ENCODE peak calls at places on chromosome X, in six cellular contexts. One of them, this sample, is unnamed.
A peak's percentile ranks its signal among the peaks of the same experiment; 100 is the strongest.

GRCh38 chrX:69060631-69061408 is 104.4 kb downstream of the PJA1 start:
- DNase-seq in RWPE2: no peak
- DNase-seq in H9: peak; percentile 51
- DNase-seq in lower leg skin: no peak
- DNase-seq in RWPE1: peak; percentile 25
- DNase-seq in dorsolateral prefrontal cortex: no peak
- DNase-seq in this sample: peak; percentile 23

GRCh38 chrX:54817220-54817820 is 9.8 kb downstream of the MAGED2 start:
- DNase-seq in RWPE2: no peak
- DNase-seq in H9: no peak
- DNase-seq in lower leg skin: no peak
- DNase-seq in RWPE1: no peak
- DNase-seq in dorsolateral prefrontal cortex: no peak
- DNase-seq in this sample: no peak

GRCh38 chrX:151984328-151984727 is 9.9 kb upstream of the GABRE start:
- DNase-seq in RWPE2: no peak
- DNase-seq in H9: no peak
- DNase-seq in lower leg skin: no peak
- DNase-seq in RWPE1: peak; percentile 61
- DNase-seq in dorsolateral prefrontal cortex: no peak
- DNase-seq in this sample: no peak

GRCh38 chrX:145729635-145730034 is 88.0 kb upstream of the SLITRK2 start:
- DNase-seq in RWPE2: no peak
- DNase-seq in H9: no peak
- DNase-seq in lower leg skin: no peak
- DNase-seq in RWPE1: peak; percentile 5
- DNase-seq in dorsolateral prefrontal cortex: peak; percentile 70
- DNase-seq in this sample: no peak

GRCh38 chrX:44344194-44344593 is 722 bp upstream of the EFHC2 start:
- DNase-seq in RWPE2: no peak
- DNase-seq in H9: peak; percentile 29
- DNase-seq in lower leg skin: peak; percentile 14
- DNase-seq in RWPE1: no peak
- DNase-seq in dorsolateral prefrontal cortex: no peak
- DNase-seq in this sample: no peak

GRCh38 chrX:45803383-45803921 is 602.8 kb upstream of the DIPK2B start:
- DNase-seq in RWPE2: no peak
- DNase-seq in H9: no peak
- DNase-seq in lower leg skin: no peak
- DNase-seq in RWPE1: peak; percentile 56
- DNase-seq in dorsolateral prefrontal cortex: no peak
- DNase-seq in this sample: no peak

GRCh38 chrX:19739683-19740082 is 147.7 kb downstream of the SH3KBP1 start:
- DNase-seq in RWPE2: no peak
- DNase-seq in H9: peak; percentile 59
- DNase-seq in lower leg skin: peak; percentile 19
- DNase-seq in RWPE1: peak; percentile 63
- DNase-seq in dorsolateral prefrontal cortex: peak; percentile 31
- DNase-seq in this sample: no peak

GRCh38 chrX:39196192-39197102 is 395.2 kb downstream of the MID1IP1 start:
- DNase-seq in RWPE2: no peak
- DNase-seq in H9: no peak
- DNase-seq in lower leg skin: no peak
- DNase-seq in RWPE1: peak; percentile 28
- DNase-seq in dorsolateral prefrontal cortex: no peak
- DNase-seq in this sample: no peak

GRCh38 chrX:126658447-126658846 is 105.8 kb upstream of the DCAF12L1 start:
- DNase-seq in RWPE2: no peak
- DNase-seq in H9: no peak
- DNase-seq in lower leg skin: no peak
- DNase-seq in RWPE1: peak; percentile 16
- DNase-seq in dorsolateral prefrontal cortex: no peak
- DNase-seq in this sample: no peak

GRCh38 chrX:67725471-67725870 is 181.7 kb downstream of the AR start:
- DNase-seq in RWPE2: no peak
- DNase-seq in H9: no peak
- DNase-seq in lower leg skin: no peak
- DNase-seq in RWPE1: no peak
- DNase-seq in dorsolateral prefrontal cortex: no peak
- DNase-seq in this sample: no peak

GRCh38 chrX:145178268-145178667 is 69.0 kb upstream of the SPANXN1 start:
- DNase-seq in RWPE2: no peak
- DNase-seq in H9: no peak
- DNase-seq in lower leg skin: no peak
- DNase-seq in RWPE1: peak; percentile 1
- DNase-seq in dorsolateral prefrontal cortex: no peak
- DNase-seq in this sample: no peak

GRCh38 chrX:31266172-31267076 is 194.6 kb upstream of the FTHL17 start:
- DNase-seq in RWPE2: peak; percentile 31
- DNase-seq in H9: peak; percentile 58
- DNase-seq in lower leg skin: peak; percentile 14
- DNase-seq in RWPE1: peak; percentile 50
- DNase-seq in dorsolateral prefrontal cortex: peak; percentile 31
- DNase-seq in this sample: no peak

GRCh38 chrX:14697453-14697852 is 168.1 kb downstream of the GLRA2 start:
- DNase-seq in RWPE2: no peak
- DNase-seq in H9: peak; percentile 47
- DNase-seq in lower leg skin: peak; percentile 11
- DNase-seq in RWPE1: peak; percentile 4
- DNase-seq in dorsolateral prefrontal cortex: no peak
- DNase-seq in this sample: no peak

GRCh38 chrX:154592505-154592904 is 7.6 kb downstream of the CTAG1A start:
- DNase-seq in RWPE2: no peak
- DNase-seq in H9: no peak
- DNase-seq in lower leg skin: no peak
- DNase-seq in RWPE1: no peak
- DNase-seq in dorsolateral prefrontal cortex: no peak
- DNase-seq in this sample: no peak

GRCh38 chrX:101619336-101619735 is 1.5 kb upstream of the ARMCX6 start:
- DNase-seq in RWPE2: no peak
- DNase-seq in H9: peak; percentile 67
- DNase-seq in lower leg skin: no peak
- DNase-seq in RWPE1: no peak
- DNase-seq in dorsolateral prefrontal cortex: no peak
- DNase-seq in this sample: no peak

GRCh38 chrX:153055827-153056748 is at the start of gene PNMA3:
- DNase-seq in RWPE2: no peak
- DNase-seq in H9: peak; percentile 35
- DNase-seq in lower leg skin: no peak
- DNase-seq in RWPE1: no peak
- DNase-seq in dorsolateral prefrontal cortex: no peak
- DNase-seq in this sample: no peak

GRCh38 chrX:38489341-38489740 is 72.0 kb upstream of the TSPAN7 start:
- DNase-seq in RWPE2: no peak
- DNase-seq in H9: no peak
- DNase-seq in lower leg skin: no peak
- DNase-seq in RWPE1: no peak
- DNase-seq in dorsolateral prefrontal cortex: no peak
- DNase-seq in this sample: no peak

GRCh38 chrX:28649541-28649940 is 62.3 kb downstream of the IL1RAPL1 start:
- DNase-seq in RWPE2: no peak
- DNase-seq in H9: no peak
- DNase-seq in lower leg skin: no peak
- DNase-seq in RWPE1: no peak
- DNase-seq in dorsolateral prefrontal cortex: no peak
- DNase-seq in this sample: no peak

GRCh38 chrX:38701073-38701472 is 100.2 kb upstream of the MID1IP1 start:
- DNase-seq in RWPE2: no peak
- DNase-seq in H9: no peak
- DNase-seq in lower leg skin: no peak
- DNase-seq in RWPE1: no peak
- DNase-seq in dorsolateral prefrontal cortex: no peak
- DNase-seq in this sample: no peak

GRCh38 chrX:112512509-112512908 is 167.2 kb downstream of the LHFPL1 start:
- DNase-seq in RWPE2: no peak
- DNase-seq in H9: peak; percentile 33
- DNase-seq in lower leg skin: no peak
- DNase-seq in RWPE1: no peak
- DNase-seq in dorsolateral prefrontal cortex: no peak
- DNase-seq in this sample: no peak

GRCh38 chrX:3567681-3568080 is 145.8 kb downstream of the PRKX start:
- DNase-seq in RWPE2: no peak
- DNase-seq in H9: no peak
- DNase-seq in lower leg skin: no peak
- DNase-seq in RWPE1: no peak
- DNase-seq in dorsolateral prefrontal cortex: no peak
- DNase-seq in this sample: no peak

GRCh38 chrX:27924718-27925117 is 56.5 kb downstream of the DCAF8L1 start:
- DNase-seq in RWPE2: no peak
- DNase-seq in H9: no peak
- DNase-seq in lower leg skin: no peak
- DNase-seq in RWPE1: no peak
- DNase-seq in dorsolateral prefrontal cortex: no peak
- DNase-seq in this sample: no peak

GRCh38 chrX:8036914-8037313 is 109.7 kb upstream of the PNPLA4 start:
- DNase-seq in RWPE2: no peak
- DNase-seq in H9: no peak
- DNase-seq in lower leg skin: no peak
- DNase-seq in RWPE1: no peak
- DNase-seq in dorsolateral prefrontal cortex: no peak
- DNase-seq in this sample: no peak

GRCh38 chrX:153490217-153490616 is 4.6 kb upstream of the BGN start:
- DNase-seq in RWPE2: no peak
- DNase-seq in H9: no peak
- DNase-seq in lower leg skin: no peak
- DNase-seq in RWPE1: peak; percentile 41
- DNase-seq in dorsolateral prefrontal cortex: no peak
- DNase-seq in this sample: no peak

GRCh38 chrX:46653482-46653881 is 79.9 kb downstream of the CHST7 start:
- DNase-seq in RWPE2: no peak
- DNase-seq in H9: peak; percentile 63
- DNase-seq in lower leg skin: no peak
- DNase-seq in RWPE1: no peak
- DNase-seq in dorsolateral prefrontal cortex: no peak
- DNase-seq in this sample: no peak

GRCh38 chrX:84907324-84907946 is 96.2 kb upstream of the APOOL start:
- DNase-seq in RWPE2: no peak
- DNase-seq in H9: no peak
- DNase-seq in lower leg skin: no peak
- DNase-seq in RWPE1: peak; percentile 0
- DNase-seq in dorsolateral prefrontal cortex: no peak
- DNase-seq in this sample: no peak
- TF ChIP-seq CTCF in RWPE2: peak; percentile 35
- TF ChIP-seq CTCF in H9: peak; percentile 57
- TF ChIP-seq CTCF in lower leg skin: no peak
- TF ChIP-seq CTCF in RWPE1: no peak
- TF ChIP-seq CTCF in dorsolateral prefrontal cortex: peak; percentile 24
- TF ChIP-seq CTCF in this sample: no peak

DNA sequence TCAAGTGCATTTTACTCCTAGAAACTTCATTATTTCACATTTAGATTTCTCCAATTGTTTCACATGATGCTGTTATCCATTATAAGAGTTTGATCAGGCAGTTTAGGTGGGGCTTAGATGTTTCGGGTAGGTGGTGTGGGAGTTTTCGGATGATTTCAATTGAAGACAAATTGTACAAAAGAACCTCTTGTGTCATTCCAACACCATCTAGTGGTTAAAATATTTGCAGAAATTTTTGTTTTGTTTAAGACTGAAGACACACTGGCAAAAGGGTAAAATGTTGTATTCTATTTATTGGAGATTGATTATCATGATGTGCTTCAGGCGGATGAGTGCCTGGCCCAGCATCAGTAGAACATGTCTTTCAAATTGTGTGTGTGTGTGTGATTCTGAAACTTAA is 212.7 kb downstream of the SH3BGRL start:
- DNase-seq in RWPE2: no peak
- DNase-seq in H9: no peak
- DNase-seq in lower leg skin: no peak
- DNase-seq in RWPE1: no peak
- DNase-seq in dorsolateral prefrontal cortex: no peak
- DNase-seq in this sample: no peak
- TF ChIP-seq CTCF in RWPE2: peak; percentile 8
- TF ChIP-seq CTCF in H9: no peak
- TF ChIP-seq CTCF in lower leg skin: no peak
- TF ChIP-seq CTCF in RWPE1: no peak
- TF ChIP-seq CTCF in dorsolateral prefrontal cortex: no peak
- TF ChIP-seq CTCF in this sample: no peak

GRCh38 chrX:40539214-40540142 is 41.3 kb upstream of the ATP6AP2 start:
- DNase-seq in RWPE2: no peak
- DNase-seq in H9: peak; percentile 86
- DNase-seq in lower leg skin: peak; percentile 30
- DNase-seq in RWPE1: no peak
- DNase-seq in dorsolateral prefrontal cortex: peak; percentile 12
- DNase-seq in this sample: peak; percentile 23
- TF ChIP-seq CTCF in RWPE2: no peak
- TF ChIP-seq CTCF in H9: peak; percentile 68
- TF ChIP-seq CTCF in lower leg skin: no peak
- TF ChIP-seq CTCF in RWPE1: no peak
- TF ChIP-seq CTCF in dorsolateral prefrontal cortex: no peak
- TF ChIP-seq CTCF in this sample: no peak

GRCh38 chrX:139832728-139833309 is 100.0 kb downstream of the ATP11C start:
- DNase-seq in RWPE2: no peak
- DNase-seq in H9: no peak
- DNase-seq in lower leg skin: no peak
- DNase-seq in RWPE1: no peak
- DNase-seq in dorsolateral prefrontal cortex: no peak
- DNase-seq in this sample: no peak

GRCh38 chrX:139834879-139835278 is 98.0 kb downstream of the ATP11C start:
- DNase-seq in RWPE2: no peak
- DNase-seq in H9: no peak
- DNase-seq in lower leg skin: no peak
- DNase-seq in RWPE1: no peak
- DNase-seq in dorsolateral prefrontal cortex: no peak
- DNase-seq in this sample: no peak

GRCh38 chrX:139828830-139829229 is 104.0 kb downstream of the ATP11C start:
- DNase-seq in RWPE2: no peak
- DNase-seq in H9: no peak
- DNase-seq in lower leg skin: no peak
- DNase-seq in RWPE1: no peak
- DNase-seq in dorsolateral prefrontal cortex: no peak
- DNase-seq in this sample: no peak

GRCh38 chrX:139831017-139831416 is 101.8 kb downstream of the ATP11C start:
- DNase-seq in RWPE2: no peak
- DNase-seq in H9: no peak
- DNase-seq in lower leg skin: no peak
- DNase-seq in RWPE1: no peak
- DNase-seq in dorsolateral prefrontal cortex: no peak
- DNase-seq in this sample: no peak

DNA sequence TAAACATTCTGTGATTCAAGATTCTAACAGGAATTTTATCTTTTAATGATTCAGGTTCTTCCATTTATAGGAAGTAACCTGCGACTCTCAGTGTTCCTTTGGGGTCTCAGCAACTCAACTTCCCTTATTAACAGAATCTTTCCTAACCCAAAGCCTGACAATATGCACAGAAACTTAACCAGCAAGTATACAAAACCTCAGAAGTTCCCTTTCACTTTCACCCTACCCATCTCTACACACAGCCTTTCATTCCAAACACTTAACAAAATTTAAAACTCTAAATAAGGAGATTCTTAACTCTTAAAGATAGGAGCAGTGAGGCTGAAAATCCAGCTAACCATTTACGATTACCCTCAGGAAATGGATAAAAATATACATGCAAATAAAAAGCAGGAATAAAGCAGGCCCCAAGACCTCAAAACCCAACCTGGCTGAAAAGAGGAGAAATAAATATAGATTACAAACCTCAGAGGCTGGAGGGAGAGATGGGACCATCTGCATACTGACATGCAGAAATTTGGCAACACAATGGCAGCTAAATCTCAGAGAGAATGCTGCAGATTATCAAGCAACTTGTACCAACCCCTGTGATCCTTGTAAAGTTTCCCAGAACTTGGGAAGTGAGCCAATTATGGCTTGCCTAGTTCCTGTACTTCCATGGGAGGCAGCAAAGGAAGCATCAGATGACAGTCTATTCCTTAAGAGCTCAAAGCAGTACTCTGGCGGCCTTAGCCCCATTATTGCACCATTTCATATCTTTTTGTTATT is 101.0 kb downstream of the ATP11C start:
- DNase-seq in RWPE2: no peak
- DNase-seq in H9: no peak
- DNase-seq in lower leg skin: peak; percentile 15
- DNase-seq in RWPE1: peak; percentile 4
- DNase-seq in dorsolateral prefrontal cortex: no peak
- DNase-seq in this sample: no peak
- TF ChIP-seq CTCF in RWPE2: no peak
- TF ChIP-seq CTCF in H9: no peak
- TF ChIP-seq CTCF in lower leg skin: no peak
- TF ChIP-seq CTCF in RWPE1: no peak
- TF ChIP-seq CTCF in dorsolateral prefrontal cortex: no peak
- TF ChIP-seq CTCF in this sample: no peak